ENCODE peak calls at places on chromosomes 7 and 10, in four cellular contexts. N, K, W and L are unnamed samples. For H3K4me1, the result is how much of the 10 kb centered on the place peaks cover.

GRCh38 chr7:1018334-1018695 is 26.0 kb upstream of the GPR146 start:
- DNase-seq in N (no peak), K (no peak), W (no peak), L (no peak)

GRCh38 chr7:142883145-142883544 is 2.4 kb downstream of the TRPV6 start:
- DNase-seq in N (no peak), K (no peak), W (no peak), L (no peak)

GRCh38 chr10:132519382-132520146 is 18.0 kb upstream of the INPP5A start:
- DNase-seq in N (no peak), K (no peak), W (no peak), L (no peak)

GRCh38 chr7:100759357-100760171 is 26.2 kb downstream of the ZAN start:
- DNase-seq in N (no peak), K (no peak), W (no peak), L (no peak)

GRCh38 chr10:6423004-6423403 is 157.1 kb downstream of the PRKCQ start:
- DNase-seq in N (no peak), K (no peak), W (no peak), L (no peak)

GRCh38 chr7:1940402-1940786 is 270.3 kb downstream of the ELFN1 start:
- DNase-seq in N (no peak), K (peak), W (peak), L (no peak)

GRCh38 chr10:95792211-95792780 is 36.3 kb downstream of the ENTPD1 start:
- DNase-seq in N (no peak), K (no peak), W (no peak), L (no peak)

GRCh38 chr7:139714163-139714901 is 63.5 kb downstream of the HIPK2 start:
- DNase-seq in N (no peak), K (peak), W (no peak), L (no peak)

GRCh38 chr7:28793383-28793782 is 164.7 kb downstream of the TRIL start:
- DNase-seq in N (no peak), K (no peak), W (no peak), L (peak)

GRCh38 chr7:36657031-36657660 is 67.1 kb downstream of the AOAH start:
- DNase-seq in N (no peak), K (no peak), W (no peak), L (no peak)

GRCh38 chr10:93746844-93747284 is 10.9 kb upstream of the LGI1 start:
- DNase-seq in N (peak), K (no peak), W (peak), L (peak)

GRCh38 chr10:30865141-30865926 is 166.3 kb downstream of the ZNF438 start:
- DNase-seq in N (peak), K (no peak), W (peak), L (no peak)

GRCh38 chr7:46207931-46208634 is 287.0 kb upstream of the IGFBP3 start:
- DNase-seq in N (no peak), K (no peak), W (no peak), L (no peak)

GRCh38 chr7:5470721-5471311 is 47.2 kb upstream of the TNRC18 start:
- DNase-seq in N (no peak), K (no peak), W (no peak), L (no peak)

GRCh38 chr7:148695953-148696352 is 2.8 kb upstream of the CUL1 start:
- DNase-seq in N (no peak), K (no peak), W (no peak), L (no peak)

GRCh38 chr7:29330136-29330535 is 135.6 kb downstream of the CHN2 start:
- DNase-seq in N (no peak), K (no peak), W (no peak), L (no peak)

GRCh38 chr7:95102662-95103061 is 195.3 kb downstream of the PPP1R9A start:
- DNase-seq in N (no peak), K (no peak), W (peak), L (peak)

GRCh38 chr7:43353902-43354301 is 229.0 kb upstream of the STK17A start:
- DNase-seq in N (no peak), K (no peak), W (no peak), L (peak)

GRCh38 chr10:49739426-49739825 is 22.7 kb downstream of the OGDHL start:
- DNase-seq in N (no peak), K (peak), W (no peak), L (no peak)

GRCh38 chr10:95236068-95236903 is 42.2 kb downstream of the ACSM6 start:
- DNase-seq in N (peak), K (no peak), W (peak), L (peak)

GRCh38 chr7:1531263-1531978 is 919 bp downstream of the MAFK start:
- DNase-seq in N (no peak), K (no peak), W (no peak), L (peak)

GRCh38 chr7:130598056-130598455 is 70.5 kb downstream of the COPG2 start:
- DNase-seq in N (no peak), K (no peak), W (no peak), L (peak)

GRCh38 chr10:8049874-8050560 is 4.5 kb upstream of the GATA3 start:
- DNase-seq in N (no peak), K (no peak), W (no peak), L (no peak)

GRCh38 chr10:74432841-74433594 is 282.0 kb downstream of the ADK start:
- DNase-seq in N (no peak), K (no peak), W (peak), L (peak)

GRCh38 chr7:9036080-9036479 is 602.7 kb downstream of the NXPH1 start:
- DNase-seq in N (no peak), K (no peak), W (no peak), L (no peak)

GRCh38 chr7:2993396-2993795 is 50.3 kb downstream of the CARD11 start:
- DNase-seq in N (no peak), K (no peak), W (no peak), L (no peak)

GRCh38 chr7:159165352-159165751 is 20.7 kb upstream of the VIPR2 start:
- DNase-seq in N (no peak), K (no peak), W (no peak), L (no peak)

GRCh38 chr7:70321016-70321415 is 722.7 kb downstream of the AUTS2 start:
- DNase-seq in N (no peak), K (no peak), W (no peak), L (no peak)

GRCh38 chr10:126734015-126734414 is 63.5 kb upstream of the C10orf90 start:
- DNase-seq in N (no peak), K (peak), W (peak), L (no peak)

GRCh38 chr7:139574618-139575337 is 51.3 kb downstream of the CLEC2L start:
- DNase-seq in N (no peak), K (no peak), W (no peak), L (no peak)

GRCh38 chr10:36670616-36671402 is 454.6 kb upstream of the ANKRD30A start:
- DNase-seq in N (no peak), K (no peak), W (no peak), L (peak)

GRCh38 chr7:144437370-144438191 is 34.1 kb upstream of the NOBOX start:
- DNase-seq in N (peak), K (peak), W (peak), L (peak)

GRCh38 chr10:12547301-12547771 is 198.0 kb downstream of the CAMK1D start:
- DNase-seq in N (no peak), K (no peak), W (no peak), L (no peak)

DNA sequence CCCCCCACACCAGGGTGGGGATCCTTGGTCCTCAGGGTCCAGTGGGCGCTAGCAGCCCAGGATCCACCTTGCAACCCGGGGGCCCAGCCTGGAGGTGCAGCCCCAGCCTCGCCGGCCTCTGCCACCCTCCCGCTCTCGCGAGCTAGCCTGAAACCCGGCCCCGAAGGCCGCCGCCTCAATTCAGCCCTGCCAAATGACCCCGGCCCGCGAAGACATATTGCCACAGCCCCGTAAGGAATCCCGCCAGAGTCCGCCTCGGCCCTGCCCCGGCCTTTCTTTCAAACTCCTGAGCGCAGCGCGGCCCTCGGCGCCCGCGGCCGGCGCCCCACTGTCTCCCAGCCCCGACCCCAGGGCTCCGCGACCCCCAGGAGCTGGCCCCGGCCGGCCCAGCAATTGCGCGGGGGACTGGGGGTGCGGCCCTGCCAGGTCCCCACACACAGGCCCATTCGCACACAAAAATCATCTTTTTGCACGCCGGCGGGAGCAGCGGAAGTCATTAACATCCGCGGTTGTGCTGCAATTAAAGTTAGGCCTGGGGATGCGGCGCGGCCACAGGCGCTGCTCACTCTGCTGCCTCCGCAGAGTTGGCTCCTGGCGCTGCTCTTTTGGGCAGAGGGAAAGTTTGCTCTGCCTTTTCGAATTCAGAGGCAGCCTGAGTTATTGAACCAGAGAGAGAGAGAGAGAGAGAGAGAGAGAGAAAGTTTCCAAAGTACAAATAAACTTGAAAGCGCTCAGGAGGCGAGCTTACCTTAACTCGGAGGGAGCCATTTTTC is 4.0 kb downstream of the HOXA5 start:
- DNase-seq in N (no peak), K (no peak), W (no peak), L (no peak)
- H3K4me1 ChIP-seq in N (under half), K (under half), W (under half), L (under half)

DNA sequence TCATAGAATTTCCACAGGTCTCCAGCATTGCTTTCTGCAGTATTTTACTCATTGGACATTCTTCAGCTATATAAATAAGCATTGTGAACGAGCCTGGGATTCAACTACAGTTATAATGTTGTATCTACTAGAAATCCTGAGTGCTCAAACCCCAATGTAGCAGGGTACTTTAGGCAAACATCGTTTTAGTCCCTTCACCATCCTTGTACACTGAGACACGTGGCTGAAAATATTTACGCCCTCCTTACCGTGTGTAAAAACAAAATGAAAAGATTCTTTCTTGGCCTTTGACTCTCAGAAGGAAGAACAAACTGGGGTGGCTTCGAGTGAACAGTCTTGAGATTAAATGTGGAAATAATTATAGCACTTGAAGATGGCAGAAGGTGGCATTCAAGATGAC is 25.2 kb downstream of the CDK6 start:
- DNase-seq in N (no peak), K (no peak), W (no peak), L (no peak)
- H3K27ac ChIP-seq in N (no peak), K (no peak), W (no peak), L (no peak)

GRCh38 chr10:107614939-107615665 is 450.6 kb upstream of the SORCS1 start:
- DNase-seq in N (no peak), K (no peak), W (peak), L (peak)
- H3K4me1 ChIP-seq in N (under half), K (under half), W (under half), L (half or more)

GRCh38 chr7:151755131-151755787 is 121.7 kb downstream of the PRKAG2 start:
- DNase-seq in N (no peak), K (no peak), W (no peak), L (no peak)

GRCh38 chr7:151756076-151756731 is 120.7 kb downstream of the PRKAG2 start:
- DNase-seq in N (peak), K (no peak), W (peak), L (peak)

GRCh38 chr7:151754142-151754590 is 122.7 kb downstream of the PRKAG2 start:
- DNase-seq in N (peak), K (peak), W (peak), L (peak)

GRCh38 chr7:151752816-151753600 is 123.9 kb downstream of the PRKAG2 start:
- DNase-seq in N (no peak), K (no peak), W (peak), L (no peak)

GRCh38 chr7:151754688-151755130 is 122.2 kb downstream of the PRKAG2 start:
- DNase-seq in N (no peak), K (no peak), W (no peak), L (no peak)
- H3K27ac ChIP-seq in N (no peak), K (peak), W (peak), L (no peak)

GRCh38 chr10:99532194-99532593 is 548 bp upstream of the NKX2-3 start:
- DNase-seq in N (no peak), K (no peak), W (no peak), L (no peak)
- H3K4me1 ChIP-seq in N (under half), K (under half), W (under half), L (under half)

GRCh38 chr7:80380957-80381356 is 130.9 kb downstream of the GNAT3 start:
- DNase-seq in N (no peak), K (no peak), W (no peak), L (no peak)
- H3K27ac ChIP-seq in N (no peak), K (no peak), W (no peak), L (no peak)